ENCODE peak calls at places on chromosomes 5 and 9, in four cellular contexts. One of them, this sample, is unnamed. For H3K9me3, the result is how much of the 10 kb centered on the place peaks cover.

GRCh38 chr5:9358961-9359686 is 186.8 kb downstream of the SEMA5A start:
- DNase-seq in HCT116: no peak
- DNase-seq in colonic mucosa: no peak
- DNase-seq in astrocyte: peak
- DNase-seq in this sample: no peak

GRCh38 chr9:87184956-87185642 is 237.8 kb upstream of the GAS1 start:
- DNase-seq in colonic mucosa: no peak
- DNase-seq in astrocyte: peak
- DNase-seq in HCT116: no peak
- DNase-seq in this sample: no peak

GRCh38 chr9:74551266-74551665 is 54.1 kb downstream of the RORB start:
- DNase-seq in colonic mucosa: no peak
- DNase-seq in astrocyte: no peak
- DNase-seq in HCT116: no peak
- DNase-seq in this sample: no peak

GRCh38 chr9:134623408-134624066 is 18.1 kb upstream of the COL5A1 start:
- DNase-seq in astrocyte: peak
- DNase-seq in HCT116: no peak
- DNase-seq in colonic mucosa: no peak
- DNase-seq in this sample: peak

GRCh38 chr9:34047864-34048729 is 590 bp downstream of the UBAP2 start:
- DNase-seq in HCT116: peak
- DNase-seq in astrocyte: no peak
- DNase-seq in colonic mucosa: peak
- DNase-seq in this sample: no peak

GRCh38 chr5:78327761-78328510 is 32.5 kb upstream of the SCAMP1 start:
- DNase-seq in colonic mucosa: no peak
- DNase-seq in astrocyte: no peak
- DNase-seq in HCT116: no peak
- DNase-seq in this sample: no peak

GRCh38 chr9:115781361-115781760 is 372.2 kb upstream of the PAPPA start:
- DNase-seq in astrocyte: no peak
- DNase-seq in colonic mucosa: no peak
- DNase-seq in HCT116: no peak
- DNase-seq in this sample: no peak

GRCh38 chr9:81819859-81820546 is 108.2 kb upstream of the SPATA31D4 start:
- DNase-seq in colonic mucosa: no peak
- DNase-seq in HCT116: no peak
- DNase-seq in astrocyte: peak
- DNase-seq in this sample: peak

GRCh38 chr9:5820425-5820824 is 12.5 kb downstream of the ERMP1 start:
- DNase-seq in astrocyte: no peak
- DNase-seq in colonic mucosa: no peak
- DNase-seq in HCT116: no peak
- DNase-seq in this sample: no peak

GRCh38 chr5:42522783-42523182 is 99.5 kb downstream of the GHR start:
- DNase-seq in colonic mucosa: no peak
- DNase-seq in astrocyte: no peak
- DNase-seq in HCT116: no peak
- DNase-seq in this sample: no peak

GRCh38 chr5:58188287-58188651 is 271.6 kb downstream of the PLK2 start:
- DNase-seq in astrocyte: peak
- DNase-seq in HCT116: peak
- DNase-seq in colonic mucosa: no peak
- DNase-seq in this sample: no peak

GRCh38 chr5:138663561-138663960 is 88.4 kb upstream of the HSPA9 start:
- DNase-seq in colonic mucosa: no peak
- DNase-seq in astrocyte: no peak
- DNase-seq in HCT116: no peak
- DNase-seq in this sample: no peak

DNA sequence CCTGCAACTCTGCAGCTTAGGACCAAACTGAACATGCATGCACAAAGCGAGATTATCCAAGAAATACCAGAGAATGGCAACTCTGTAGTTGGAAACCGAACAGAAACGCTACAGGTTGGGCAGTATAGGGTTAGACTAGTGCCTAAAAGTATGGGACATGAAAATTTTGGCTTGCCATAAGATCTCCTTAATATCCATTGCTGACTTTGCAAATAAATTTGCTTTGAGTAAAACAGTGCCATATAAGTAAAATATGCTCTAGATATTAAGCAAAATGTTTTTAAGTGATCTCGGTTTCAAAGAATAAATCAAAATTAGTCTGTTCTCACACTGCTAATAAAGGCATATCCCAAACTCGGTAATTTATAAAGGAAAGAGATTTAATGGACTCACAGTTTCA is 456.0 kb downstream of the PRDM9 start:
- DNase-seq in astrocyte: no peak
- DNase-seq in colonic mucosa: no peak
- DNase-seq in HCT116: no peak
- DNase-seq in this sample: no peak
- H3K9me3 ChIP-seq in astrocyte: under half
- H3K9me3 ChIP-seq in colonic mucosa: under half
- H3K9me3 ChIP-seq in HCT116: under half
- H3K9me3 ChIP-seq in this sample: under half

DNA sequence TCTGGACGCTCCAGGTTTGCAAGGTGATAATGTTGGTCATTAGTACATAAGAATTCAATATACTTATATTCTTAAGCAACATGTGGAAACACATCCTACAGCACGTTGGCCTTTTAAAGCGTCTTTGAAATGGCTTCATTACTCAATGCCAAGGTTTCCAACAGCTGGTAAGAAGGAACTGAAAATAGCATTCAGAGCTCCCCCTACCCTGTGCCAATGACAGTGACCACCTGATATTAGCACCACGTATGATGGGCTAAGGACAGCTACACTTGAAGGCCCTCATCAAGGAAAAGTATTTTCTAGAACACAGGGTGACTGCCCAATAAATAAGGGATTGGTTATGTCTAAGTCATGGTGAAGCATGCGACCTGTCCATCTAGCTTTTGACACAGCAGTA is 9.9 kb downstream of the ZNF622 start:
- DNase-seq in colonic mucosa: no peak
- DNase-seq in astrocyte: no peak
- DNase-seq in HCT116: no peak
- DNase-seq in this sample: no peak
- H3K9ac ChIP-seq in colonic mucosa: no peak
- H3K9ac ChIP-seq in astrocyte: peak
- H3K9ac ChIP-seq in HCT116: no peak
- H3K9ac ChIP-seq in this sample: no peak

DNA sequence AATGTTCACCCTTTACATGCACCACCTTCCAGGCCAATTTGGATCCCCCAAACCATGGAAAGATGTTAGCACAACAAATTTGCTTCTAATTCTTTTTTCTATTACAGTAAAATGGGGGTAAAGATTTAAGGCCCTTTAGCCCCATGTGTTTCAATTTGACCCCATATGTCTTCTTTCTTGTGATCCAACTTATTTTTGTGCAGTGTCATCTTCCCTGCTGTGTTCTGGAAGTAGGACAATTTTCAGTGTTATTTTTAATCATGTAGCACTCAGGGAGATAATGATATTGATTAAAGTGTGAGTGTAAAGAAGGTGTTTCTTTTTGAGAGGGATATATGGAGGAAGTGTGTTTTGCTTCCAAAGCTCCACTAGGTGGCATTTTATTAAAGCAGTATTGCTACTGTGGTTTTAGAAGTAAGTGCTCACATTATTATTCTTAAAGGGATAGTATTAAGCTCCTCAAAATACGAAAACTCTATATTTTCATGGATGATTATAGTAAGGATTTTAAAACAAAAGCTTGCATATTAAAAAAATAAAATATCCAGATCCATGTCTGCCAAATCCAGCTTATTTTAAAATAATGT is 118.7 kb upstream of the ATP10B start:
- DNase-seq in astrocyte: no peak
- DNase-seq in colonic mucosa: no peak
- DNase-seq in HCT116: no peak
- DNase-seq in this sample: no peak
- TF ChIP-seq CTCF in astrocyte: no peak
- TF ChIP-seq CTCF in colonic mucosa: no peak
- TF ChIP-seq CTCF in HCT116: peak
- TF ChIP-seq CTCF in this sample: peak

GRCh38 chr5:179211631-179212030 is 133.6 kb downstream of the ADAMTS2 start:
- DNase-seq in HCT116: no peak
- DNase-seq in colonic mucosa: no peak
- DNase-seq in astrocyte: no peak
- DNase-seq in this sample: no peak
- H3K9me3 ChIP-seq in HCT116: under half
- H3K9me3 ChIP-seq in colonic mucosa: under half
- H3K9me3 ChIP-seq in astrocyte: under half
- H3K9me3 ChIP-seq in this sample: under half

DNA sequence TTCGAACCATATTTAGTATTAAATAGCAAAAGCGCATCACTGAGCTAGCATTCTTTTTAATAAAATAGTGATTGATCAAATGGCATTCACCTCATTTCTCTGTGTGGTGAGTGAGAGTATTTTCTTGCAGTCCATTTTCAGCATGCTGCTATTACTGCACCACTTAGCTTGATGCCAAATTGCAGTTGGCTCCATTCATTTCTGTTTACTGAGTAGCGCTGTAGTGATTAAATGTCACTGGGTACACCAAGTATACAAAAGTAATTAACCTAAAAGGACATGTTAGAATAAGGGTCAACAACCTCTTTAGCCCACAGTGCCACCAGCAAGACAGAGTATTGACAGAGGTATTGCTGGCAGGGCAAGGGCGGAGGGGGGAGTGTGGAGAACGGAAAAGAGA is 122.0 kb downstream of the TLE4 start:
- DNase-seq in HCT116: no peak
- DNase-seq in colonic mucosa: no peak
- DNase-seq in astrocyte: no peak
- DNase-seq in this sample: no peak
- H3K9ac ChIP-seq in HCT116: no peak
- H3K9ac ChIP-seq in colonic mucosa: no peak
- H3K9ac ChIP-seq in astrocyte: peak
- H3K9ac ChIP-seq in this sample: no peak

DNA sequence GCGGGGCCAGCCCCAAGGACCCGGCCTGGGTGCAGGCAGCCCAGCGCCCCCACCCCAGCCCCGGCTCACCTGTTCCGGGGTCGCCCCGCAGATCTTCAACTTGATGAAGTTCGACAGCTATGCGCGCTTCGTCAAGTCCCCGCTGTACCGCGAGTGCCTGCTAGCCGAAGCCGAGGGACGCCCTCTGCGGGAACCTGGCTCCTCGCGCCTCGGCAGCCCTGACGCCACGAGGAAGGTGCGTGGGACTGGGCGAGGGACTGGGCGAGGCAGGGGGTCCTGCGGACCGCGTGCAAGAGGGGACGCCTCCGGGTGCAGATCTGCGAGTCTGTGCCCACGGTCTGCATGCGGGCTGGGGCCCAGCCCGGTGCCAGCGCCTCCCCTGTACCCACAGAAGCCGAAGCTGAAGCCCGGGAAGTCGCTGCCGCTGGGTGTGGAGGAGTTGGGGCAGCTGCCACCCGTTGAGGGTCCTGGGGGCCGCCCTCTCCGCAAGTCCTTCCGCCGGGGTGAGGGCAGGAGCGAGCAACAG is 9.7 kb downstream of the RGS14 start:
- DNase-seq in astrocyte: no peak
- DNase-seq in colonic mucosa: no peak
- DNase-seq in HCT116: no peak
- DNase-seq in this sample: no peak
- TF ChIP-seq CTCF in astrocyte: no peak
- TF ChIP-seq CTCF in colonic mucosa: no peak
- TF ChIP-seq CTCF in HCT116: no peak
- TF ChIP-seq CTCF in this sample: no peak

DNA sequence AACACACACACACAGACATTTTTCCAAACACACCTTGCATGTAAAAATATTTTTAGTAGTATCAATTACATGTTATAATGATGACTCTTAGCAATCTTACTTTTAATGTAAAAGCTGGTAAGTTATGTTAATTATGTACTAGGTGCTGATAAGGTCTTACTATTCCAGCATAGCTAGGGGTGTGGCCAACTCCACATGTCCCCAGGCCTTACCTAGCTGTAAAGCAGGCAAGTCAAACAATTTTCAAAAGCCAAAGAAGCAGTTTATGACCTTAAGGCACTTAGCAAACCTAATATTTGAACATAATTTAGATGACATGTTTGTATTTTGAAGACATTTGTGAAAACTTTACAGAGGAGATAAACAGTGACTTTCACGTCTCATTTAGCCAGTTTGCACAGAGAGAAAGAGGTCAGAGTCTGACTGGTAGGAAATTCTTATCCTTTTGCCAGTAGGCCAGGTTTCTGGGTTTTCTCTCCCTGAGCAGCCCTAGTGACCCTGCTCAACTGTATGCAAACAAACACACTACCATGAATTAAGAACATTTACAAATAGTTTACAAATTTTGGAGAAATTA is 26.5 kb upstream of the GPX3 start:
- DNase-seq in astrocyte: no peak
- DNase-seq in HCT116: no peak
- DNase-seq in colonic mucosa: no peak
- DNase-seq in this sample: no peak
- H3K9me3 ChIP-seq in astrocyte: under half
- H3K9me3 ChIP-seq in HCT116: under half
- H3K9me3 ChIP-seq in colonic mucosa: under half
- H3K9me3 ChIP-seq in this sample: half or more

DNA sequence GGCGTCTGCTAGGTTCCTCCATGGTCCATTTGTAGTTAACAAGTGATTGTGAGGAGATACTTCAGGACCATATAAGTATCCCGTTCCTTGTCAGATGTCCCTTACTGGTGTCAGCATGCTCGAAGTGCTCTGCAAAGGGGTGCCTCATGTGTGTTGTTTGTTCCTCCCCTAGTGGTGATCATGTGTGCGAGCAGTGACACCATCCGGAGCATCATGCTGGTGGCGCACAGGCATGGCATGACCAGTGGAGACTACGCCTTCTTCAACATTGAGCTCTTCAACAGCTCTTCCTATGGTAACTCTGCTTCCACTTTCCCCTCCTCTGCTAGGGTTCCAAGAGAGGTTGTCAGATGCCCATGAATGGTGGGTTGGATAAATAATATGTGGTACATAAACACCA is 13.4 kb downstream of the NPR3 start:
- DNase-seq in colonic mucosa: no peak
- DNase-seq in astrocyte: no peak
- DNase-seq in HCT116: no peak
- DNase-seq in this sample: no peak
- H3K9ac ChIP-seq in colonic mucosa: no peak
- H3K9ac ChIP-seq in astrocyte: no peak
- H3K9ac ChIP-seq in HCT116: no peak
- H3K9ac ChIP-seq in this sample: no peak

GRCh38 chr5:115028557-115028956 is 141.2 kb downstream of the TRIM36 start:
- DNase-seq in colonic mucosa: no peak
- DNase-seq in astrocyte: no peak
- DNase-seq in HCT116: no peak
- DNase-seq in this sample: peak

GRCh38 chr5:115033861-115034260 is 135.8 kb downstream of the TRIM36 start:
- DNase-seq in colonic mucosa: no peak
- DNase-seq in HCT116: no peak
- DNase-seq in astrocyte: no peak
- DNase-seq in this sample: peak
- TF ChIP-seq CTCF in colonic mucosa: no peak
- TF ChIP-seq CTCF in HCT116: peak
- TF ChIP-seq CTCF in astrocyte: no peak
- TF ChIP-seq CTCF in this sample: peak

DNA sequence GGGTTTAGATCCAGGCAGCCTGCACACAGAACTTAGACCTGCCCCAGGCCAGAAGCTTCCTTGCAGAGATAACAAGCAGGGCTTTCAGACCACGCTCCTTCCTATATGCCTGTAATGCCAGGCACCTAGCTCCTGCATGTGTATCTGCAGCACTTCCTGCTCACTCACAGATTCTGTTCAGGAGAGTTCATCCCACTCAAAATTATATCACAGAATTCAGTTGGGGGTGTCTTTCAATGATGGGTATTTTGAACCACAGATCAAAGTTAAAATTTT is 105.8 kb downstream of the SGCD start:
- DNase-seq in astrocyte: no peak
- DNase-seq in colonic mucosa: no peak
- DNase-seq in HCT116: no peak
- DNase-seq in this sample: no peak
- H3K9me3 ChIP-seq in astrocyte: under half
- H3K9me3 ChIP-seq in colonic mucosa: under half
- H3K9me3 ChIP-seq in HCT116: under half
- H3K9me3 ChIP-seq in this sample: under half